ENCODE peak calls at places on chromosomes 4 and X, in six cellular contexts. Q, H, O, F, C and T are unnamed samples.

GRCh38 chr4:37219251-37219650 is 25.3 kb upstream of the NWD2 start:
- DNase-seq in O (no peak), Q (no peak), F (peak; percentile 20), H (no peak), C (no peak), T (no peak)

GRCh38 chr4:118881512-118882146 is 7.0 kb upstream of the SYNPO2 start:
- DNase-seq in O (no peak), H (no peak), C (no peak), Q (no peak), F (no peak), T (no peak)

GRCh38 chrX:34332336-34332735 is 200.2 kb upstream of the FAM47A start:
- DNase-seq in Q (no peak), O (peak; percentile 0), H (no peak), F (no peak), C (no peak), T (no peak)

GRCh38 chrX:154369453-154370299 is 4.8 kb downstream of the FLNA start:
- DNase-seq in F (peak; percentile 86), Q (no peak), C (peak; percentile 73), O (peak; percentile 95), H (peak; percentile 51), T (peak; percentile 77)

GRCh38 chrX:15602761-15603160 is 2.0 kb upstream of the ACE2 start:
- DNase-seq in O (no peak), H (no peak), C (no peak), F (no peak), Q (no peak), T (no peak)

GRCh38 chr4:17771284-17771908 is 10.0 kb downstream of the FAM184B start:
- DNase-seq in F (no peak), Q (no peak), H (no peak), O (no peak), C (no peak), T (no peak)

GRCh38 chrX:39063037-39063436 is 261.8 kb downstream of the MID1IP1 start:
- DNase-seq in O (no peak), C (no peak), Q (no peak), H (no peak), F (no peak), T (no peak)

GRCh38 chr4:18110099-18110498 is 88.5 kb upstream of the LCORL start:
- DNase-seq in O (no peak), F (no peak), Q (no peak), H (no peak), C (no peak), T (no peak)